ENCODE peak calls at places on chromosomes 5 and 9, in four cellular contexts. Q is brain microvascular endothelial cell; G is H9; D is CD8-positive, alpha-beta T cell. M is an unnamed sample.

GRCh38 chr5:157108961-157109360 is at the start of gene HAVCR2:
- DNase-seq in D (peak), Q (no peak), G (no peak), M (no peak)

GRCh38 chr5:107557051-107557658 is 113.6 kb downstream of the EFNA5 start:
- DNase-seq in G (peak), Q (peak), D (no peak), M (peak)

GRCh38 chr5:136062563-136063274 is 33.9 kb downstream of the TGFBI start:
- DNase-seq in G (peak), Q (no peak), D (no peak), M (peak)

GRCh38 chr9:108142504-108143201 is 653.1 kb upstream of the KLF4 start:
- DNase-seq in Q (peak), D (no peak), G (peak), M (peak)

GRCh38 chr9:20898885-20899554 is 132.4 kb downstream of the HACD4 start:
- DNase-seq in G (no peak), D (no peak), Q (peak), M (peak)

GRCh38 chr9:113444736-113445135 is 18.8 kb upstream of the RGS3 start:
- DNase-seq in Q (no peak), D (no peak), G (no peak), M (no peak)

GRCh38 chr5:71873202-71873601 is 154.1 kb downstream of the CARTPT start:
- DNase-seq in G (no peak), D (no peak), Q (no peak), M (no peak)

GRCh38 chr5:132055808-132056609 is 4.4 kb upstream of the IL3 start:
- DNase-seq in G (peak), Q (no peak), D (peak), M (no peak)

GRCh38 chr9:37992924-37993349 is 76.1 kb downstream of the SHB start:
- DNase-seq in Q (no peak), G (no peak), D (no peak), M (no peak)

GRCh38 chr9:137630126-137630525 is 11.3 kb downstream of the EHMT1 start:
- DNase-seq in D (no peak), G (no peak), Q (no peak), M (peak)

GRCh38 chr9:7055201-7055903 is 297.6 kb downstream of the KDM4C start:
- DNase-seq in G (no peak), Q (no peak), D (no peak), M (no peak)

GRCh38 chr5:74895906-74896305 is 29.7 kb upstream of the FAM169A start:
- DNase-seq in D (no peak), Q (peak), G (no peak), M (peak)

GRCh38 chr9:83425240-83425639 is 113.0 kb downstream of the FRMD3 start:
- DNase-seq in Q (no peak), G (no peak), D (no peak), M (no peak)

GRCh38 chr5:151196556-151197290 is 27.2 kb downstream of the CCDC69 start:
- DNase-seq in Q (no peak), D (no peak), G (no peak), M (no peak)

GRCh38 chr5:142320427-142320732 is 4.4 kb downstream of the SPRY4 start:
- DNase-seq in G (no peak), Q (no peak), D (no peak), M (no peak)

GRCh38 chr5:176436641-176437040 is 11.5 kb upstream of the FAF2 start:
- DNase-seq in D (no peak), Q (no peak), G (no peak), M (peak)

GRCh38 chr5:100270323-100270771 is 264.8 kb upstream of the FAM174A start:
- DNase-seq in D (no peak), Q (no peak), G (no peak), M (no peak)

GRCh38 chr9:95379630-95380029 is 62.1 kb upstream of the FANCC start:
- DNase-seq in Q (no peak), G (no peak), D (no peak), M (no peak)

GRCh38 chr5:73692981-73693380 is 67.0 kb downstream of the ARHGEF28 start:
- DNase-seq in G (no peak), D (no peak), Q (no peak), M (no peak)

GRCh38 chr5:110115485-110115884 is 425.8 kb downstream of the MAN2A1 start:
- DNase-seq in G (no peak), D (no peak), Q (no peak), M (no peak)

GRCh38 chr5:147578228-147579024 is 68.6 kb upstream of the DPYSL3 start:
- DNase-seq in Q (peak), D (no peak), G (no peak), M (peak)

DNA sequence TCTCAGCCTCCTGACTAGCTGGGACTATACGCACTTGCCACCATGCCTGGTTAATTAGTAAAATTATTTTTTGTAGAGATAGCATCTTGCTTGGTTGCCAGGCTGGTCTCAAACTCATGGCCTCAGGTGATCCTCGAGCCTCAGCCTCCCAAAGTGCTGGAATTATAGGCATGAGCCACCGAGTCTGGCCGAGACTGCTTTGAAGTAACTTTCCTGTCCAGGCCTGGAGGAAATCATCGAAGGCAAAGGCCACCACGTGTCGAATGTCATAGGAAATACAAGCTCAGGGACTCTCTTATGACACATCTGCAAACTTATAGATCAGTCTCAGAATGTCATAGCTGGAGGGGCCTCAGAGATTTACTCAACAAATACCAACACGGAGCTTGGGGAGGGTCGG is 25.1 kb downstream of the RAPGEF1 start:
- DNase-seq in G (no peak), D (no peak), Q (no peak), M (no peak)
- TF ChIP-seq CTCF in G (no peak), D (no peak), Q (no peak), M (no peak)

GRCh38 chr5:96626956-96627355 is 35.2 kb upstream of the CAST start:
- DNase-seq in G (no peak), Q (peak), D (no peak), M (peak)
- TF ChIP-seq CTCF in G (no peak), Q (no peak), D (no peak), M (no peak)

GRCh38 chr9:122498883-122499288 is 11.7 kb upstream of the OR1J2 start:
- DNase-seq in D (no peak), Q (peak), G (peak), M (peak)
- TF ChIP-seq CTCF in D (peak), Q (peak), G (peak), M (peak)

GRCh38 chr9:72960446-72960845 is 7.6 kb upstream of the ALDH1A1 start:
- DNase-seq in D (no peak), G (no peak), Q (no peak), M (no peak)
- TF ChIP-seq CTCF in D (no peak), G (no peak), Q (no peak), M (no peak)

GRCh38 chr5:141121563-141121962 is at the start of gene PCDHB4:
- DNase-seq in G (peak), D (no peak), Q (no peak), M (no peak)
- TF ChIP-seq CTCF in G (peak), D (no peak), Q (no peak), M (no peak)

DNA sequence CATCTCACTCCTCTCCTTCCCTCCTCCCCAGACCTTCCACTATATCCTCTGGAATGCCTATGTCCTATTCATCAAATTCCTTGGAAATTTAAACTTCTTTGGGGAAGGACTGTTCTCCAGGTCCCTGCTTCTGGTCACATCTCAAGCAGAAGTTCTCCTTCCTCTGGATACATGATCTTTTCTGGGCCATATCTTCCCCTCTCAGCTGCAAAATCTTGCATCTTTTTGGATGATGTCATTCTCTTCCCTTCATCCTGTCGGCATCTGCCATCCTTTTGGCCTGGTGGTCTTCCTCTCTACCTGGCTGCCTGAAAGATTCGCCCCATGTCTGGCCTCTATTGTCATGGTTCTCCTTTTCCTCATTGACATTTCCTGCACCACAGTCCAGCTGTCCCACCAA is 5.2 kb upstream of the DIRAS2 start:
- DNase-seq in D (no peak), G (no peak), Q (no peak), M (no peak)
- TF ChIP-seq CTCF in D (no peak), G (no peak), Q (no peak), M (no peak)

GRCh38 chr9:92001244-92001643 is 51.2 kb upstream of the ROR2 start:
- DNase-seq in Q (no peak), D (no peak), G (no peak), M (peak)

GRCh38 chr9:92003308-92004044 is 53.4 kb upstream of the ROR2 start:
- DNase-seq in Q (no peak), D (no peak), G (no peak), M (no peak)

GRCh38 chr9:92004045-92004392 is 54.0 kb upstream of the ROR2 start:
- DNase-seq in G (peak), Q (no peak), D (no peak), M (no peak)
- TF ChIP-seq CTCF in G (no peak), Q (no peak), D (no peak), M (no peak)

GRCh38 chr9:87324613-87325194 is 173.0 kb upstream of the DAPK1 start:
- DNase-seq in Q (peak), D (no peak), G (no peak), M (peak)
- TF ChIP-seq CTCF in Q (peak), D (peak), G (peak), M (peak)

M was measured in foreskin fibroblast.